ENCODE peak calls at places on chromosomes 16 and 17, in eight cellular contexts. G is NT2/D1, V is HAP-1, K is H7, F is BJ, L is gastrocnemius medialis, B is IMR-90, Q is HCT116. U is an unnamed sample.

GRCh38 chr17:17827826-17828621 is 8.8 kb downstream of the SREBF1 start:
- DNase-seq in B (no peak), K (no peak), L (no peak), V (no peak), F (no peak), G (no peak), Q (no peak), U (no peak)

GRCh38 chr17:46865100-46865499 is 13.7 kb downstream of the WNT9B start:
- DNase-seq in L (no peak), F (peak; percentile 58), V (no peak), K (peak; percentile 65), B (peak; percentile 38), Q (no peak), G (no peak), U (no peak)

GRCh38 chr16:30997000-30997886 is 12.2 kb downstream of the HSD3B7 start:
- DNase-seq in Q (peak; percentile 43), G (no peak), F (no peak), V (peak; percentile 85), K (peak; percentile 100), B (peak; percentile 41), L (peak; percentile 67), U (peak; percentile 87)

GRCh38 chr17:44777394-44778348 is 18.9 kb downstream of the ADAM11 start:
- DNase-seq in K (peak; percentile 38), B (no peak), F (no peak), V (no peak), G (no peak), L (no peak), Q (no peak), U (no peak)

GRCh38 chr16:35102780-35103403 is 1643.5 kb downstream of the TP53TG3F start:
- DNase-seq in L (no peak), F (no peak), Q (no peak), G (peak; percentile 36), K (no peak), B (no peak), V (no peak), U (no peak)

GRCh38 chr17:17102176-17102575 is 59.9 kb downstream of the MPRIP start:
- DNase-seq in V (no peak), L (no peak), B (no peak), F (no peak), K (no peak), Q (no peak), G (no peak), U (no peak)

GRCh38 chr16:46629331-46629843 is 8.2 kb upstream of the SHCBP1 start:
- DNase-seq in L (no peak), V (peak; percentile 58), G (no peak), B (peak; percentile 60), K (peak; percentile 76), Q (peak; percentile 59), F (no peak), U (no peak)

GRCh38 chr17:33892677-33893076 is 362.4 kb upstream of the CCL2 start:
- DNase-seq in L (no peak), V (no peak), F (no peak), K (no peak), G (no peak), Q (no peak), B (no peak), U (no peak)

GRCh38 chr17:70225272-70225671 is 55.9 kb downstream of the KCNJ2 start:
- DNase-seq in F (no peak), Q (no peak), B (no peak), K (no peak), L (no peak), V (no peak), G (no peak), U (no peak)

GRCh38 chr17:2594657-2595085 is 1.2 kb downstream of the PAFAH1B1 start:
- DNase-seq in V (peak; percentile 24), G (no peak), F (no peak), Q (no peak), L (no peak), K (no peak), B (no peak), U (no peak)

GRCh38 chr17:39104046-39104445 is 47.4 kb downstream of the PLXDC1 start:
- DNase-seq in L (no peak), K (no peak), F (no peak), G (no peak), B (peak; percentile 79), Q (no peak), V (no peak), U (no peak)

GRCh38 chr17:83036666-83037065 is 42.7 kb upstream of the METRNL start:
- DNase-seq in Q (no peak), G (no peak), L (no peak), K (peak; percentile 35), F (no peak), B (no peak), V (no peak), U (no peak)

GRCh38 chr17:36213695-36214094 is 2.8 kb downstream of the CCL4L2 start:
- DNase-seq in G (no peak), K (no peak), F (no peak), Q (no peak), L (no peak), B (no peak), V (no peak), U (no peak)

GRCh38 chr17:36204724-36205500 is 6.0 kb upstream of the CCL4L2 start:
- DNase-seq in L (no peak), K (no peak), Q (no peak), F (no peak), B (no peak), V (no peak), G (no peak), U (no peak)

GRCh38 chr17:36205637-36206458 is 5.0 kb upstream of the CCL4L2 start:
- DNase-seq in G (no peak), K (no peak), F (no peak), L (no peak), V (no peak), B (no peak), Q (no peak), U (no peak)

GRCh38 chr17:36212958-36213357 is 2.1 kb downstream of the CCL4L2 start:
- DNase-seq in Q (no peak), G (no peak), B (no peak), K (no peak), L (no peak), V (no peak), F (no peak), U (no peak)

DNA sequence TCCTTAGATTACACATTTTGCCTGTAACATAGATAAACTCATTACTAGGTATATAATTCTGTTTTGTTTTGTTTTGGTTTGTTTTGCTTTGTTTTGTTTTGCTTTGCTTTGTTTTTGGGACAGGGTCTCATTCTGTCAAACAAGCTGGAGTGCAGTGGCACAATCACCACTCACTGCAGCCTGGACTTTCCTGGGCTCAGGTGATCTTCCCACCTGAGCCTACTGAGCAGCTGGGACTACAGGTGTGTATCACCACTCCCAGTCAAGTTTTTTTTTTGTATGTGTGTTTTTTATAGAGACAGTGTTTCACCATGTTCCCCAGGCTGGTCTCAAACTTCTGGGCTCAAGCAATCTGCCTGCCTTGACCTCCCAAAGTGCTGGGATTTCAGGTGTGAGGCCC is 1.3 kb upstream of the CCL4L2 start:
- DNase-seq in F (no peak), V (no peak), G (no peak), B (no peak), K (no peak), L (no peak), Q (no peak), U (no peak)
- H3K27me3 ChIP-seq in F (no peaks in the 10 kb centered on the region), V (no peaks in the 10 kb centered on the region), G (no peaks in the 10 kb centered on the region), B (peaks cover 3% of the 10 kb centered on the region), K (no peaks in the 10 kb centered on the region), L (peaks cover 6% of the 10 kb centered on the region), Q (peaks cover 21% of the 10 kb centered on the region), U (no peaks in the 10 kb centered on the region)

DNA sequence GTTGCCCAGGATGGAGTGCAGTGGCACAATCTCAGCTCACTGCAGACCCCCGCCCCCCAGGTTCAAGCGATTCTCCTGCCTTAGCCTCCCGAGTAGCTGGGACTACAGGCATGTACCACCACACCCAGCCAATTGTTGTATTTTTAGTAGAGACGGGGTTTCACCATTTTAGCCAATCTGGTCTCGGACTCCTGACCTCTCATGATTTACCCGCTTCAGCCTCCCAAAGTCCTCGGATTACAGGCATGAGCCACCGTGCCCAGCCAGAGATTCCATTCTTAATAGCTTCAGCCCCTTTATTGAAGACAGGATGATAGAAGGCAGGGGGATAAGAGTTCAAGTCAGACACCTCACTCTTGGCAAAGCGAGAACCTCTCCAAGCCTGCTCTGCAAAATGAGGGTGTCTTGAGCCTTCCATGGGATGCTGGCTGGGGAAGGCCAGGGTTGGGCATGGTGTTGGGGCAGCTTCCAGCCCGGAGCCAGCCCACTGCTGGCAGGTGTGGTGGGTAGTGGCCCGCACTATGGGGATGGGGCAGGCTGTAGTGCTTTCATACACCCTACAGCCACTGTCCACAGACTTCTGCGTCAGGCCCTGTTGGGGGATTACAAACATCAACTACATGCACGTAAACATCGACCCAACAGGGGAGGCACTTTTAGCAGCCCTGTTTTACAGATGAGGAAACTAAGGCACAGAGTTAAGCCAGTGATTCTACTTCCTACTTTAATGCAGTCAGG is 3.5 kb downstream of the CARHSP1 start:
- DNase-seq in B (no peak), K (no peak), L (no peak), V (no peak), F (no peak), Q (no peak), G (no peak), U (no peak)
- H3K4me3 ChIP-seq in B (no peak overlapping the region), K (no peak overlapping the region), L (no peak overlapping the region), V (no peak overlapping the region), F (no peak overlapping the region), Q (no peak overlapping the region), G (peak overlapping the region; percentile 19), U (no peak overlapping the region)

DNA sequence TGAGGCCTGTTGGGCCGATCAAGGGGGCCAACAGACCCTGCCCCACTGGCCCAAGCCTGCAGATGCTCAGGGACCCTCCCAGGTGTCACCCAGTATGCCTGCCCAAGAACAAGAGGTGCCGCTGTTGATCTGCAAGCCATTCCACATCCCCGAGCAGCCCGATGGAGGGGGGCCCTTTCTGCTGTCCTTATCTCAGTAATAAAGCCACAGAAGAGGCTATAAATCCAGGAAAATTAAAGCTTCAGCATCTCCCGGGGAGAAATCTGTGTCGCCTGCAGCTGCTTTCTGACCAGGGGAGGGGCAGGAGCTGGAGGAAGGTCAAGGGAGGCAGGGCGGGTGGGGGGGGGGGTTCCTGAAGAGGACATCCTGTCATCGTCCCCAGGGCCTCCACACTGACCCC is 11.7 kb upstream of the CACNA1H start:
- DNase-seq in B (no peak), Q (no peak), L (no peak), V (no peak), F (no peak), G (no peak), K (no peak), U (no peak)
- H3K27me3 ChIP-seq in B (peaks cover 30% of the 10 kb centered on the region), Q (no peaks in the 10 kb centered on the region), L (peaks cover 49% of the 10 kb centered on the region), V (no peaks in the 10 kb centered on the region), F (no peaks in the 10 kb centered on the region), G (peaks cover 43% of the 10 kb centered on the region), K (no peaks in the 10 kb centered on the region), U (peaks cover 26% of the 10 kb centered on the region)

DNA sequence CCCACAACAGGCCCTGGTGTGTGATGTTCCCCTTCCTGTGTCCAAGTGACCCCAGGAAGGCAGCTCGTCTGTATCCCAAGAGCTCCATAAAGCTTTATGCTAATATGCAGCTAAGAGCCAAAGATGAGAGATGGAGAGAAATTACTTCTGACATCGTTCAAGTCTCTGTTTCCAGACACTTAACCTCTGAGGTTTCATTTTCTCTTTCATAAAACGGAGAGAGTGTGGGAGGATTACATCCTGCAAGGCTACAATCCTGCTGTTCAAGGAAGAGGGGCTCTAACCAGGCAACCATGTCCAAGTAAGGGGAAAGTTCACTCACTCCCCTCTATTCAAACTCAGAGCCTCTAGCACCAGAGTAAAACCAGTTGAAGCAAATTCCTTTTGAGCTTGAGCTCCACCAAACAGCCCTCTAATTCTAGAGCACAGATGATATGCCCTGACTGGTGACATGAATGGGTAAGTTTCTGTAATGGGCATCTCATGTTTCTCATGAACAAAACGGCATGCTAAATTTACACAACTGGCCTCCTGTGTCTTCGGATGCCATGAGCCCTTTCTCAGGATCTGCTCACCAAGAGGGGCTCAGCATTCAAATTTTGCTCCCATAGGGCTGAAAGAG is 397.4 kb downstream of the NPIPA8 start:
- DNase-seq in B (no peak), Q (no peak), V (no peak), L (no peak), K (no peak), G (no peak), F (no peak), U (no peak)
- H3K4me3 ChIP-seq in B (no peak overlapping the region), Q (no peak overlapping the region), V (no peak overlapping the region), L (no peak overlapping the region), K (no peak overlapping the region), G (no peak overlapping the region), F (no peak overlapping the region), U (no peak overlapping the region)

U was measured in transverse colon.